ENCODE peak calls at places on chromosomes 16 and 17, in four cellular contexts. V is hypothalamus, J is fibroblast of pulmonary artery, K is NCI-H345. R is an unnamed sample.

GRCh38 chr17:30323262-30323894 is 10.5 kb downstream of the TMIGD1 start:
- DNase-seq in V (no peak), J (no peak), K (peak), R (no peak)

GRCh38 chr16:3698941-3699340 is 18.4 kb downstream of the TRAP1 start:
- DNase-seq in J (no peak), K (no peak), V (no peak), R (no peak)

GRCh38 chr17:37162800-37163199 is 213.0 kb upstream of the C17orf78 start:
- DNase-seq in K (no peak), J (no peak), V (no peak), R (no peak)

GRCh38 chr16:87832137-87832527 is 37.2 kb downstream of the SLC7A5 start:
- DNase-seq in J (no peak), K (no peak), V (no peak), R (no peak)

GRCh38 chr16:2841606-2842339 is 11.7 kb downstream of the ZG16B start:
- DNase-seq in K (no peak), J (no peak), V (no peak), R (no peak)

GRCh38 chr16:35746963-35747657 is 2287.7 kb downstream of the TP53TG3F start:
- DNase-seq in V (no peak), J (no peak), K (no peak), R (no peak)

GRCh38 chr16:16062023-16062932 is 112.9 kb downstream of the ABCC1 start:
- DNase-seq in J (peak), K (no peak), V (no peak), R (no peak)

GRCh38 chr16:3986235-3986544 is 105.7 kb upstream of the CREBBP start:
- DNase-seq in K (no peak), J (no peak), V (no peak), R (no peak)

GRCh38 chr16:63289834-63290460 is 1253.7 kb upstream of the CDH8 start:
- DNase-seq in J (peak), V (no peak), K (peak), R (no peak)

GRCh38 chr16:75219838-75220237 is 1.1 kb downstream of the CTRB1 start:
- DNase-seq in J (no peak), K (no peak), V (no peak), R (no peak)

GRCh38 chr17:27855454-27855853 is 37.7 kb downstream of the LYRM9 start:
- DNase-seq in J (no peak), K (no peak), V (no peak), R (no peak)

GRCh38 chr17:19344311-19345066 is 18.0 kb downstream of the B9D1 start:
- DNase-seq in K (no peak), J (no peak), V (no peak), R (no peak)

GRCh38 chr17:79042421-79043190 is 18.6 kb downstream of the C1QTNF1 start:
- DNase-seq in J (peak), V (no peak), K (peak), R (peak)

GRCh38 chr16:84423416-84423837 is 55.1 kb downstream of the ATP2C2 start:
- DNase-seq in V (no peak), J (peak), K (no peak), R (peak)

GRCh38 chr17:67601897-67602296 is 115.8 kb upstream of the NOL11 start:
- DNase-seq in V (no peak), J (peak), K (no peak), R (no peak)

GRCh38 chr17:75845933-75846700 is 1.9 kb upstream of the UNC13D start:
- DNase-seq in J (no peak), V (no peak), K (no peak), R (no peak)

GRCh38 chr16:71840052-71840451 is 5.7 kb upstream of the ATXN1L start:
- DNase-seq in V (no peak), K (no peak), J (no peak), R (no peak)

GRCh38 chr17:71378036-71378435 is 742.8 kb upstream of the SOX9 start:
- DNase-seq in J (no peak), V (no peak), K (no peak), R (no peak)

GRCh38 chr16:80924372-80924978 is 82.2 kb downstream of the CMC2 start:
- DNase-seq in J (peak), V (no peak), K (no peak), R (peak)

GRCh38 chr17:48148029-48148759 is 40.6 kb downstream of the SNX11 start:
- DNase-seq in V (no peak), J (no peak), K (no peak), R (no peak)

GRCh38 chr16:66728117-66728787 is 23.2 kb downstream of the DYNC1LI2 start:
- DNase-seq in K (peak), V (peak), J (peak), R (no peak)